ENCODE peak calls at places on chromosomes 12 and 14, in five cellular contexts. J is neural progenitor cell, N is fibroblast of lung, Q is keratinocyte, H is mesenchymal stem cell. E is an unnamed sample.

GRCh38 chr14:52835122-52835903 is 43.9 kb upstream of the GNPNAT1 start:
- DNase-seq in J (peak), N (peak), Q (peak), H (peak), E (peak)

GRCh38 chr14:53740570-53740969 is 216.1 kb downstream of the BMP4 start:
- DNase-seq in J (no peak), N (no peak), Q (no peak), H (no peak), E (no peak)

GRCh38 chr12:48999371-49000131 is at the start of gene DDN:
- DNase-seq in J (peak), N (peak), Q (no peak), H (peak), E (no peak)

GRCh38 chr12:78062781-78063180 is 232.1 kb downstream of the NAV3 start:
- DNase-seq in J (no peak), N (peak), Q (no peak), H (peak), E (no peak)

GRCh38 chr12:108371801-108372344 is 32.8 kb upstream of the CMKLR1 start:
- DNase-seq in J (no peak), N (peak), Q (no peak), H (peak), E (no peak)

GRCh38 chr14:101809671-101810514 is 48.4 kb downstream of the PPP2R5C start:
- DNase-seq in J (peak), N (peak), Q (peak), H (peak), E (peak)

GRCh38 chr12:104975621-104976343 is 10.3 kb upstream of the NOPCHAP1 start:
- DNase-seq in J (no peak), N (peak), Q (peak), H (peak), E (no peak)

GRCh38 chr14:68527329-68527851 is 265.5 kb downstream of the ZFP36L1 start:
- DNase-seq in J (peak), N (peak), Q (no peak), H (peak), E (no peak)

GRCh38 chr12:94092516-94093241 is 55.7 kb upstream of the PLXNC1 start:
- DNase-seq in J (no peak), N (peak), Q (no peak), H (no peak), E (no peak)

GRCh38 chr14:73786632-73786941 is 65.0 kb upstream of the PTGR2 start:
- DNase-seq in J (peak), N (peak), Q (no peak), H (peak), E (no peak)

GRCh38 chr12:54005853-54006699 is 2.7 kb upstream of the HOXC8 start:
- DNase-seq in J (peak), N (peak), Q (no peak), H (peak), E (peak)

GRCh38 chr12:54007538-54008259 is 1.1 kb upstream of the HOXC8 start:
- DNase-seq in J (no peak), N (no peak), Q (no peak), H (peak), E (no peak)

GRCh38 chr12:54008260-54008552 is 579 bp upstream of the HOXC8 start:
- DNase-seq in J (no peak), N (no peak), Q (no peak), H (no peak), E (no peak)

GRCh38 chr12:54005531-54005852 is 3.3 kb upstream of the HOXC8 start:
- DNase-seq in J (no peak), N (no peak), Q (no peak), H (peak), E (no peak)

GRCh38 chr12:54006700-54007220 is 2.0 kb upstream of the HOXC8 start:
- DNase-seq in J (no peak), N (no peak), Q (no peak), H (peak), E (no peak)
- H3K9ac ChIP-seq in J (no peak), N (no peak), Q (no peak), H (peak), E (no peak)

GRCh38 chr12:69097619-69098368 is 141.6 kb upstream of the CPSF6 start:
- DNase-seq in J (no peak), N (no peak), Q (peak), H (no peak), E (no peak)
- H3K4me3 ChIP-seq in J (no peak), N (no peak), Q (no peak), H (no peak), E (no peak)

GRCh38 chr14:89317051-89317691 is 99.9 kb downstream of the FOXN3 start:
- DNase-seq in J (no peak), N (no peak), Q (no peak), H (no peak), E (no peak)
- H3K9ac ChIP-seq in J (no peak), N (no peak), Q (no peak), H (no peak), E (no peak)

DNA sequence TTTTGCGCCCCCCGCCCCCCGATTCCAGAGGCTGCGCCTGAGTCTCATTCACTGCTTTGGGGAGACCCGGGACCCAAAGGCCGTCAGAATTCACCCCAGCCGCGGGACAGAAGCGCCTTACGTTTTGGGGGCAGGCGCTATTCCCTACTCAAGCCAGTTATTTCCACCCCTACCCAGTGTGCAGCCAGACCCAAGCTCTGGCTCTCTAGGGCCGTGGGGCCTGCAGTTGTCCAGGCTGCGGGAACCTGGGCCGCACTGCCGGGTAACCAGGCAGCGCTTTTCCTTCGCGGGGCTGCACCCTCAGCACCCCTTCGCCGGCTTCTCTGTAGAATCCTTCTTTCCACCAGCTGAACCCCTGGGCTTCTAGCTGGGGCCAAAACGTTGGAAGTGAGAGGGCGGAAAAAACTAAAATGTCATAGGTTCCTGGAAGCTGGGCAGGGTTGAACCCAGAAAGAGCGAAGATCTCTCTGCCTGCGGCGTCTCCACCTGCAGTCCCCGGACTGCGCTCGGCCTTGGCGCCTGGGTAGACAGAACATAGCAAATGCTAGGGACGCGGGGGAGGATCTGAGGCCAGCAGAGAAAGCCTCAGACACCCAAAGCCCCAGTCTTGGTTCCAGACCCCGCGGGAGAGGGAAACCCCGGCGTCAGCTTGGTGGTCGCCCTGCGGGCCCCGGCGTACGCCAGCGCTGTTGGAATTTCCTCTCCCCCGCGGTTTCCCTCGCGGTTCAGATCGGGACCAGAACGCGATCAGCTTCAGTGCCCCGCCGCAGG is 18.4 kb downstream of the TBX3 start:
- DNase-seq in J (peak), N (no peak), Q (no peak), H (peak), E (no peak)
- H3K4me3 ChIP-seq in J (peak), N (no peak), Q (no peak), H (no peak), E (peak)

GRCh38 chr12:103855896-103856657 is 15.0 kb upstream of the NT5DC3 start:
- DNase-seq in J (no peak), N (no peak), Q (no peak), H (no peak), E (no peak)

GRCh38 chr12:103857164-103857563 is 16.1 kb upstream of the NT5DC3 start:
- DNase-seq in J (no peak), N (no peak), Q (no peak), H (no peak), E (no peak)

GRCh38 chr12:103858953-103859601 is 18.0 kb upstream of the NT5DC3 start:
- DNase-seq in J (no peak), N (peak), Q (peak), H (peak), E (no peak)

GRCh38 chr12:103855036-103855712 is 14.1 kb upstream of the NT5DC3 start:
- DNase-seq in J (no peak), N (peak), Q (no peak), H (peak), E (no peak)

DNA sequence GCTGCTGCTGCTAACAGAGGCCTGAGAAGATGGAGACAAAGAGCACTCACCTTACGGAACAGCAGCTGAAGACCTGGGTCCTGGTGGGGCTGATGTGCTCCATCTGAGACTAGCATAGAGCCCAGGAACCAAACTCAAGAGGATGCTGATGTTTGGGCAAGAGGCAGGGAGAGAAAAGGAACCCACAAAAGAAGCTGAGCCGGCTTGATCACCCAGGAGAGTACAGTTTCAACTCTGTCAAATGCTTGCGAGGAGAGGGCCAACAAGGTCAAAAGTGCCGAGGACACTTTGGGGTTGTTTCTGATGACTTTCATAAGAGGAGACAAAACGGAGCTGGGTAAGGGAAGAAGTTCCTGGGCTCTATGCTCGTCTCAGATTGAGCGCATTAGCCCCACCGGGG is 17.3 kb upstream of the NT5DC3 start:
- DNase-seq in J (no peak), N (no peak), Q (no peak), H (no peak), E (no peak)
- H3K9ac ChIP-seq in J (no peak), N (no peak), Q (no peak), H (peak), E (no peak)

DNA sequence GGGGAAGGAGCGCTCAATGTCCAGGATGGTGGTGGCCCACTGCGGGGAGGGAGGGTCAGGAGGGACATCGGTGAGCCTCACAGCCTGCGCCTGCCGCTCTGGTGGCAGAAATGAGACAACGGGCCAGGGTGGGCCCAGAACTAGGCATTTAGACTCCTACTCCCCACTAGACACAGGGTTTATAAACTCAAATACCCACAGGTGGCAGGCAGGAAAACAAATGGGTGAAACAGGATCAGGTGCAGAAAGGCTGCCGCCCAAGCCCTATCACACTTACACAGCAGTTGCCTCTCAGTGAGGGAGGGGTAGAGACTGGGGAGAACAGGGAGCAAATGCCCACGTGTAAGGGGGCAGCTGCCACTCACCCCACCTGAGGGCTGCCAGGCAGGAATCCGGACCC is 46.4 kb downstream of the TRPV4 start:
- DNase-seq in J (no peak), N (no peak), Q (no peak), H (no peak), E (no peak)
- H3K4me3 ChIP-seq in J (no peak), N (no peak), Q (no peak), H (no peak), E (no peak)

GRCh38 chr12:131605304-131605829 is 105.5 kb upstream of the SFSWAP start:
- DNase-seq in J (no peak), N (no peak), Q (no peak), H (no peak), E (no peak)

GRCh38 chr12:131604859-131605258 is 106.0 kb upstream of the SFSWAP start:
- DNase-seq in J (no peak), N (no peak), Q (no peak), H (no peak), E (no peak)

GRCh38 chr12:131606218-131606899 is 104.5 kb upstream of the SFSWAP start:
- DNase-seq in J (no peak), N (no peak), Q (no peak), H (no peak), E (no peak)

GRCh38 chr12:131603106-131604033 is 107.5 kb upstream of the SFSWAP start:
- DNase-seq in J (no peak), N (no peak), Q (no peak), H (no peak), E (no peak)

DNA sequence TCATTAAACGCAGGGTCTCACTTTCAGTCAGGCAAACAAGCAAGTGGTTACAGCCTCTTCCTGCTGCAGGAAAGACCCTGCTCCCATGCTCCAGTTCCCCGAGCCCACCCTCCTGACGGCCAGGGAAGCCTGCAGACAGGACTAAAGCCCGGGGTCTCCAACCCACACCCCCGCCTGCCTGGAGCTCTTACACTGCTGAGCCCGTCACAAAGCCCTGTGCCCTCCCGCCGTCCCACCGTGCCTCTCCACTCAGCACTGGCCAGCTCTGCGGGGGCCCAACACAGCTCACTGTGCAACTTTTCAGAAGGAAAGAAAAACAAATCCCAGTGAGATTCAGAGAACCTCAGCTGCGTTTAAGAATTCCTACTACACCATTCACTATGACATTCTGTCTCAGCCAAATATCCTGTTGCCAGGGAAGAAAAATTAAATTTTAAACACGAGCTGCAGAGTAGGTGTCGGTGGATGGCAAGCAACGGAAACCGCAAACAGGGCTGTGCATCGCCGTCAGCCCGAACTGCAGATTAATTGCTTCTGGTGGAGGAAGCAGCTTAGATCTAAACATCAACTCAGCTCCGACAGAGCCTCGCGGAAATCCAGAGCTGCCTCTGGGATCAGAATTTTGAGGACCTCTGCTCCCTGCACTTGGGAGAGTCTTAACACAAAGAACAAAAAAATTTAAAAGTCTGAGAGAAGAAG is 106.6 kb upstream of the SFSWAP start:
- DNase-seq in J (peak), N (no peak), Q (no peak), H (no peak), E (no peak)
- H3K9ac ChIP-seq in J (no peak), N (no peak), Q (no peak), H (no peak), E (no peak)

GRCh38 chr14:32932921-32933622 is 5.6 kb upstream of the NPAS3 start:
- DNase-seq in J (peak), N (no peak), Q (no peak), H (peak), E (peak)
- H3K4me3 ChIP-seq in J (peak), N (no peak), Q (no peak), H (peak), E (peak)

DNA sequence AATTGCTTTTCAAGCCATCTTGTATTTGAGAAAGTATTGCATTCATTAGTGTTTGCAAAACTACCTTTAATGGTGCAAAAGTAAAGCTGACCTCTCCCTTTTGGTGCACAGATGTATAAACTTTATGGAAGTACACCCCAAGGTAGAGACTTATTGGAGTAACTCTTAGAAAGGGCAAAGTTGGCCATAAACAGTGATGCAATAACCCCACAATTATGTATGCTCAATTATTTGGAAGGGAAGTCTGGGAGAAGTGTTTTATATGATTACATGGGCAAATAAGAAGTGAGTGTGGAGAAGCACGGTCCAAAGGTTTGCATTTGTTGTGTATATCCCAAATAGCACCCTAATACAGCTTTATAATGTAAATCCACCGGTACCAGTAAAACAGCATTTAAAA is 70.3 kb downstream of the HMGA2 start:
- DNase-seq in J (no peak), N (no peak), Q (no peak), H (no peak), E (no peak)
- H3K9ac ChIP-seq in J (no peak), N (no peak), Q (no peak), H (no peak), E (no peak)